ENCODE peak calls at places on chromosomes 6 and 20, in eight cellular contexts. T is C1 segment of cervical spinal cord; K is kidney epithelial cell; A is SJSA1; S is BE2C; X is left lobe of liver; I is T-helper 17 cell; J is activated T-cell treated with anti-CD3 and anti-CD28 coated beads, Interleukin-2, amount 50 U/mL, for 72 hours. F is an unnamed sample.

GRCh38 chr20:58580493-58580835 is 65.3 kb upstream of the APCDD1L start:
- DNase-seq in I (no peak), T (no peak), S (no peak), J (no peak), K (no peak), X (no peak), A (no peak), F (no peak)

GRCh38 chr6:107740496-107741190 is 83.5 kb downstream of the SCML4 start:
- DNase-seq in S (no peak), K (no peak), I (no peak), X (no peak), J (no peak), A (no peak), T (no peak), F (no peak)

GRCh38 chr6:133340557-133340956 is 99.4 kb downstream of the EYA4 start:
- DNase-seq in A (no peak), I (no peak), T (no peak), J (no peak), K (no peak), X (no peak), S (peak), F (no peak)

GRCh38 chr20:62804632-62805364 is at the start of gene OGFR:
- DNase-seq in K (no peak), A (no peak), T (peak), S (peak), I (peak), X (peak), J (peak), F (peak)

GRCh38 chr6:105135056-105135455 is 44.8 kb downstream of the POPDC3 start:
- DNase-seq in A (no peak), I (no peak), J (no peak), X (no peak), T (no peak), K (no peak), S (peak), F (no peak)

GRCh38 chr20:53891306-53891894 is 179.0 kb downstream of the BCAS1 start:
- DNase-seq in I (no peak), J (no peak), X (no peak), A (no peak), S (no peak), T (no peak), K (no peak), F (no peak)

GRCh38 chr6:167279766-167280440 is 11.2 kb upstream of the UNC93A start:
- DNase-seq in J (no peak), X (no peak), T (no peak), I (no peak), A (no peak), K (no peak), S (no peak), F (no peak)

GRCh38 chr6:112352607-112353006 is 5.5 kb downstream of the RFPL4B start:
- DNase-seq in X (no peak), A (no peak), S (no peak), J (no peak), I (no peak), T (no peak), K (no peak), F (no peak)

GRCh38 chr6:37862992-37863391 is 43.5 kb downstream of the ZFAND3 start:
- DNase-seq in J (no peak), S (no peak), K (no peak), T (no peak), I (no peak), A (no peak), X (no peak), F (no peak)

GRCh38 chr6:33742837-33743236 is 3.9 kb downstream of the IP6K3 start:
- DNase-seq in S (no peak), T (peak), I (no peak), A (no peak), K (no peak), X (no peak), J (no peak), F (no peak)

GRCh38 chr6:31125586-31126363 is 5.5 kb upstream of the CDSN start:
- DNase-seq in S (no peak), K (no peak), T (no peak), I (no peak), A (peak), J (no peak), X (no peak), F (no peak)

GRCh38 chr6:125749864-125750691 is 646 bp downstream of the HEY2 start:
- DNase-seq in S (no peak), X (peak), T (no peak), J (peak), A (no peak), K (no peak), I (no peak), F (no peak)

GRCh38 chr6:3938715-3939376 is 89.7 kb downstream of the FAM50B start:
- DNase-seq in I (no peak), A (no peak), X (no peak), T (no peak), S (no peak), K (no peak), J (no peak), F (no peak)

F was measured in effector CD8-positive, alpha-beta T cell.